ENCODE peak calls at places on chromosomes 7 and 10, in four cellular contexts. M, P, T and H are unnamed samples. For H3K4me1 and H3K27me3, the result is how much of the 10 kb centered on the place peaks cover.

GRCh38 chr7:9856668-9857067 is 1117.0 kb upstream of the PHF14 start:
- DNase-seq in T (peak), M (no peak), P (no peak), H (no peak)

GRCh38 chr10:29841724-29842649 is 207.2 kb upstream of the SVIL start:
- DNase-seq in M (peak), T (peak), P (peak), H (no peak)

GRCh38 chr10:75765705-75766104 is 334.3 kb downstream of the LRMDA start:
- DNase-seq in P (no peak), T (no peak), M (no peak), H (no peak)

GRCh38 chr7:81725496-81726117 is 44.2 kb downstream of the HGF start:
- DNase-seq in P (no peak), M (no peak), T (no peak), H (no peak)

GRCh38 chr7:91280180-91280579 is 15.9 kb downstream of the FZD1 start:
- DNase-seq in M (no peak), T (peak), P (no peak), H (no peak)

GRCh38 chr7:3092468-3092867 is 48.8 kb upstream of the CARD11 start:
- DNase-seq in T (no peak), P (peak), M (no peak), H (peak)

GRCh38 chr10:112634096-112634830 is 187.2 kb downstream of the VTI1A start:
- DNase-seq in P (no peak), T (no peak), M (no peak), H (no peak)

GRCh38 chr7:28296571-28297483 is 115.5 kb upstream of the CREB5 start:
- DNase-seq in M (no peak), P (no peak), T (peak), H (peak)

GRCh38 chr10:98963608-98964007 is 272.0 kb downstream of the HPSE2 start:
- DNase-seq in P (no peak), T (no peak), M (no peak), H (no peak)

GRCh38 chr10:46523881-46524470 is 32.5 kb downstream of the GPRIN2 start:
- DNase-seq in P (peak), M (no peak), T (no peak), H (peak)

GRCh38 chr10:68088030-68088396 is 12.9 kb upstream of the HERC4 start:
- DNase-seq in P (no peak), T (no peak), M (no peak), H (no peak)

GRCh38 chr10:118633801-118634200 is 38.4 kb upstream of the PRLHR start:
- DNase-seq in T (no peak), M (no peak), P (no peak), H (no peak)

GRCh38 chr10:77305650-77306632 is 331.7 kb downstream of the KCNMA1 start:
- DNase-seq in M (no peak), T (no peak), P (no peak), H (no peak)

GRCh38 chr10:43949351-43949750 is 300.7 kb upstream of the ZNF32 start:
- DNase-seq in P (no peak), M (no peak), T (no peak), H (no peak)

GRCh38 chr10:29140991-29141390 is 147.9 kb upstream of the LYZL1 start:
- DNase-seq in T (no peak), M (no peak), P (no peak), H (no peak)

GRCh38 chr10:125160856-125161569 is 650 bp upstream of the CTBP2 start:
- DNase-seq in M (peak), P (peak), T (peak), H (peak)

GRCh38 chr10:75202321-75203096 is 8.1 kb upstream of the VDAC2 start:
- DNase-seq in T (no peak), M (peak), P (peak), H (peak)

GRCh38 chr7:73966062-73966940 is 61.7 kb upstream of the ELN start:
- DNase-seq in P (no peak), M (no peak), T (no peak), H (no peak)

GRCh38 chr10:78916227-78916626 is 152.5 kb upstream of the ZMIZ1 start:
- DNase-seq in P (no peak), T (no peak), M (no peak), H (no peak)

GRCh38 chr7:55179897-55180682 is 161.3 kb downstream of the EGFR start:
- DNase-seq in M (no peak), T (no peak), P (no peak), H (no peak)

GRCh38 chr10:124743188-124744046 is 761 bp downstream of the FAM53B start:
- DNase-seq in P (no peak), T (peak), M (no peak), H (peak)

GRCh38 chr10:43610636-43611035 is 4.4 kb downstream of the ZNF485 start:
- DNase-seq in T (no peak), P (no peak), M (no peak), H (no peak)

GRCh38 chr10:56605043-56605442 is 244.0 kb upstream of the ZWINT start:
- DNase-seq in P (no peak), T (peak), M (no peak), H (no peak)

GRCh38 chr7:130553398-130554029 is 61.6 kb downstream of the MEST start:
- DNase-seq in M (no peak), T (no peak), P (no peak), H (no peak)

GRCh38 chr7:322111-322671 is 32.2 kb downstream of the FOXL3 start:
- DNase-seq in P (peak), T (peak), M (peak), H (peak)

GRCh38 chr10:32951111-32951510 is 6.9 kb downstream of the ITGB1 start:
- DNase-seq in T (no peak), P (no peak), M (no peak), H (no peak)

GRCh38 chr10:131111007-131111406 is 200.5 kb downstream of the TCERG1L start:
- DNase-seq in M (no peak), P (no peak), T (no peak), H (no peak)

DNA sequence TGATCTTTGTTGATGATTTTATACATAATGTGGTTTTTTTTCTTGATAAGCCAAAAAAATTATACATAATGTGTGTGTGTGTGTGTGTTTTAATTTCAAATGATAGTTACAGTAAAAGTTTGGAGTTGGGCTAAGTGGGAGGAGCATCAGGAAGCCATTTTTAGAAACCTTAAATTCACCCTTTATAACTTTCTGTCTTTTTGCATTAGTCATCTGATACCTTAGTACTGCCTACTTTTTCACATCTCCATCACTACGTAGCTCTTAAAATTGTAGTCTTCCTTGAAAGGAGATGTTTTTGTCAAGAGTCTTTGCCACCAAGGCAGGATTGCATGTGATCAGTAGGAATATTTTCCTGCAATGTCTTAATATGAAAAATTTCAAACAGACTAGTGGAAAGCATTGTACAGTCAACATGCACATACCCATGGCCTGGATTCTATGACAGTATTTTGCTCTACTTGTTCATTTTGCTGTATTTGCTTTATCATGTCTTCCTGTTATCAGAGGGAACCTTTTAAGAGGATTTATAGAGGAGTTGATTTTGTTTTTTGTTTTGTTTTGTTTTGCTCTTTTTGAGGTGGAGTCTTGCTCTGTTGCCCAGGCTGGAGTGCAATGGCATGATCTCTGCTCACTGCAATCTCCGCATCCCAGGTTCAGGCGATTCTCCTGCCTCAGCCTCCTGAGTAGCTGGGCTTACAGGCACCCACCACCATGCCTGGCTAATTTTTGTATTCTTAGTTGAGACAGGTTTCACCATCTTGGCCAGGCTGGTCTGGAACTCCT is 67.3 kb downstream of the DAGLB start:
- DNase-seq in M (no peak), P (no peak), T (no peak), H (no peak)
- H3K4me1 ChIP-seq in M (under half), P (half or more), T (under half), H (under half)

GRCh38 chr10:17216901-17217395 is 11.1 kb upstream of the VIM start:
- DNase-seq in P (no peak), M (no peak), T (no peak), H (no peak)
- H3K27ac ChIP-seq in P (peak), M (peak), T (no peak), H (peak)

GRCh38 chr7:157004050-157004838 is 6.2 kb downstream of the MNX1 start:
- DNase-seq in M (no peak), T (peak), P (no peak), H (no peak)

GRCh38 chr7:157006205-157006747 is 4.2 kb downstream of the MNX1 start:
- DNase-seq in T (no peak), M (no peak), P (no peak), H (no peak)

GRCh38 chr7:157003445-157004049 is 6.9 kb downstream of the MNX1 start:
- DNase-seq in M (no peak), T (no peak), P (no peak), H (no peak)

GRCh38 chr7:157005456-157006204 is 4.8 kb downstream of the MNX1 start:
- DNase-seq in T (no peak), M (no peak), P (no peak), H (no peak)

GRCh38 chr7:157004839-157005455 is 5.5 kb downstream of the MNX1 start:
- DNase-seq in M (no peak), P (no peak), T (no peak), H (no peak)
- H3K27me3 ChIP-seq in M (under half), P (under half), T (half or more), H (half or more)

GRCh38 chr7:139471740-139472353 is 11.6 kb downstream of the KLRG2 start:
- DNase-seq in T (no peak), M (no peak), P (no peak), H (no peak)
- H3K4me1 ChIP-seq in T (under half), M (under half), P (under half), H (under half)

GRCh38 chr10:102298899-102299298 is 53.6 kb downstream of the GBF1 start:
- DNase-seq in M (no peak), P (no peak), T (no peak), H (no peak)
- H3K27ac ChIP-seq in M (peak), P (no peak), T (no peak), H (no peak)

DNA sequence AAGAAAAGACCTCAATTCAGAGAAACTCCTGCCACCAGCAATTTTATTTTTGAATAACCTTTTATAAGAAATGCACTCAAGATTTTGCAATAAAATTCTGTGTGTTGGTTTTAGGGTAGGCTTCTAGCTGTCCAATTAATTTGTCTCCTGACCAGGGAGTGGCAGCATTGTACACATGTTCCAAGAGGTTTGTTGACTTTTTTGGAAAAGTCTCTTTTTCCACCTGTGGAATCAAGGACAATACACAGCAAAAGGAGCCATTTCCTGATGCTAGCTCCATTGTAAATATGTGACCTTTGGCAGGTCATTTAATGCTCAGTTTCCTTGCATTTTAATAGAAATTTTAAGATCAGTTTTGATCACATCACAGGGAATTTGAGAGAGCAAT is 1.8 kb downstream of the GIMAP5 start:
- DNase-seq in P (no peak), M (no peak), T (no peak), H (no peak)
- H3K27me3 ChIP-seq in P (under half), M (under half), T (under half), H (under half)

DNA sequence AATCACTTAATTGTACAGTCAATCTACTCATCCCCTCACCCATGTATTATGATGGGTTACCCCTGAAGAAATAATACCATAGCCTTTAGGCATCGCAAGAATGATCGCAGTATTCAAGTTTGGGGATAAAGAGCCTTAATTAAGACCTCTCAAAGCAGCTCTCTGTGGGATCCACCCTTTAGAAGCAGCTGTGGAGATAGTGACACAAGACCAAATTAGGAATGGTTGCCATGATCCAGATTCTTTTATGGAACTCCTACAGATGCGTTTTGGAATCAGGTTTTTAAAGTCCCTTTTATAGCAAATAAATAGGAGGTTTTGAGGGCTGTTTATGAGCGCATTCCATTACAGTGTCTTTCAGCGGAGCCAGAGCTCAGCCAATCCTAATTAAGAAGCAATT is 12.2 kb downstream of the TES start:
- DNase-seq in T (no peak), P (no peak), M (no peak), H (no peak)
- H3K4me1 ChIP-seq in T (under half), P (half or more), M (under half), H (under half)

DNA sequence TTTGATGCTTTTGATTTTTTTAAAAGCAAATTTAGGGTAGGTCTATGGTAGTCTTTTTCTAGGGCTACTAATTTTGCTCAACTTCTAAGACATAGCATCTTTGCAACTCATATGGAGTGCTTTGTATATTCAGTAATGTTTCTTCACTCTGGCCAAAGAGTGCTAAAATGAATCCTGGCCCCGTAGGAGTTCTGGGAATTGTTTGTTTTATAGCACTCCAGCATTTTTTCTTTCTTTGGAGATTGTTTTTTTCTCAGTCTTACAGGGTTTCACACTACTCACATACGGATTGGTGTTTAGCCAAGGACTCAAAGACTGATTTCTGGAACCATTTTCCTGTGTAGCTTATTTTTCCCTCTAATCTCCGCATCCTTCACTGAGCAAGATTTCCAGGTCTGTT is 6.4 kb downstream of the TAS2R41 start:
- DNase-seq in T (no peak), M (no peak), P (no peak), H (no peak)
- H3K27ac ChIP-seq in T (no peak), M (no peak), P (no peak), H (no peak)

DNA sequence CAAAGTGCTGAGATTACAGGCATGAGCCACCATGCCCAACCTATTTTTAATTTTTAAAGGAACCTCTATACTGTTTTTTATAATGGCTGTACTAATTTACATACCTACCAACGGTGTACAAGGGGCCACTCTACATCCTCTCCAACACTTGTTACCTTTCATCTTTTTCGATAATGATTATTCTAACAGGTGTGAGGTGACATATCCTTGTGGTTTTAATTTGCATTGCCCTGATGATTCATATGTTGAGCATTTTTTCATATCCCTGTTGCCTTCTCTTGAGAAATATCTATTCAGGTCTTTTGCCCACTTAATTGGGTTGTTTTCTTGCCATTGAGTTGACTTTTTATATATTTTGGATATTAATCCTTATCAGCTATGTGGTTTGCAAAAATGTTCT is 167.1 kb downstream of the CTTNBP2 start:
- DNase-seq in M (no peak), P (no peak), T (no peak), H (no peak)
- H3K27me3 ChIP-seq in M (under half), P (under half), T (under half), H (under half)